ENCODE peak calls at places on chromosomes 5 and 9, in seven cellular contexts. C, O, P, J, Q, K and H are unnamed samples.

GRCh38 chr9:33785914-33786313 is 9.4 kb upstream of the PRSS3 start:
- DNase-seq in C (no peak), O (no peak), P (peak; percentile 45), J (no peak), Q (no peak), K (peak; percentile 8), H (no peak)

GRCh38 chr9:18694959-18695668 is 221.2 kb downstream of the ADAMTSL1 start:
- DNase-seq in C (no peak), O (no peak), P (no peak), J (no peak), Q (no peak), K (no peak), H (no peak)

GRCh38 chr5:38722918-38723317 is 122.9 kb upstream of the OSMR start:
- DNase-seq in C (no peak), O (peak; percentile 25), P (no peak), J (no peak), Q (no peak), K (no peak), H (no peak)

GRCh38 chr5:76804266-76804665 is 14.6 kb upstream of the F2RL1 start:
- DNase-seq in C (no peak), O (no peak), P (no peak), J (no peak), Q (peak; percentile 74), K (no peak), H (no peak)

GRCh38 chr5:37660319-37660718 is 179.5 kb downstream of the GDNF start:
- DNase-seq in C (no peak), O (no peak), P (no peak), J (no peak), Q (no peak), K (no peak), H (no peak)

GRCh38 chr9:128771745-128772519 is at the start of gene ZER1:
- DNase-seq in C (peak; percentile 85), O (peak; percentile 81), P (peak; percentile 94), J (peak; percentile 65), Q (peak; percentile 91), K (peak; percentile 94), H (peak; percentile 84)

GRCh38 chr9:116691607-116692006 is 4.5 kb downstream of the TRIM32 start:
- DNase-seq in C (no peak), O (no peak), P (no peak), J (no peak), Q (no peak), K (no peak), H (no peak)

GRCh38 chr9:125189011-125189360 is 617 bp downstream of the PPP6C start:
- DNase-seq in C (no peak), O (no peak), P (peak; percentile 39), J (no peak), Q (peak; percentile 13), K (peak; percentile 32), H (no peak)

GRCh38 chr5:150320048-150320555 is 17.4 kb upstream of the ARSI start:
- DNase-seq in C (no peak), O (peak; percentile 81), P (no peak), J (peak; percentile 71), Q (peak; percentile 70), K (peak; percentile 53), H (no peak)

GRCh38 chr5:178242416-178242815 is 9.8 kb upstream of the PHYKPL start:
- DNase-seq in C (no peak), O (no peak), P (no peak), J (no peak), Q (no peak), K (no peak), H (no peak)

GRCh38 chr9:131668439-131669233 is 71.2 kb downstream of the RAPGEF1 start:
- DNase-seq in C (peak; percentile 32), O (peak; percentile 56), P (peak; percentile 48), J (peak; percentile 14), Q (no peak), K (no peak), H (no peak)

GRCh38 chr9:93686127-93686879 is 109.9 kb downstream of the PHF2 start:
- DNase-seq in C (no peak), O (no peak), P (no peak), J (no peak), Q (no peak), K (no peak), H (no peak)

GRCh38 chr9:75228893-75229292 is 140.6 kb downstream of the OSTF1 start:
- DNase-seq in C (peak; percentile 1), O (no peak), P (no peak), J (no peak), Q (no peak), K (no peak), H (no peak)

GRCh38 chr5:16160706-16161105 is 18.9 kb downstream of the MARCHF11 start:
- DNase-seq in C (peak; percentile 89), O (peak; percentile 69), P (peak; percentile 79), J (peak; percentile 4), Q (peak; percentile 20), K (peak; percentile 85), H (peak; percentile 71)

GRCh38 chr5:67289763-67290521 is 93.3 kb upstream of the CD180 start:
- DNase-seq in C (no peak), O (peak; percentile 91), P (no peak), J (no peak), Q (no peak), K (no peak), H (no peak)

GRCh38 chr5:34697308-34698108 is 41.4 kb downstream of the RAI14 start:
- DNase-seq in C (no peak), O (no peak), P (peak; percentile 35), J (no peak), Q (no peak), K (no peak), H (no peak)

GRCh38 chr9:98099898-98100297 is 19.1 kb downstream of the TRIM14 start:
- DNase-seq in C (peak; percentile 93), O (no peak), P (no peak), J (no peak), Q (no peak), K (no peak), H (no peak)

GRCh38 chr9:26983340-26983739 is 22.1 kb downstream of the LRRC19 start:
- DNase-seq in C (no peak), O (no peak), P (no peak), J (no peak), Q (no peak), K (peak; percentile 4), H (no peak)

GRCh38 chr5:170307575-170308465 is 10.2 kb upstream of the LCP2 start:
- DNase-seq in C (peak; percentile 20), O (peak; percentile 71), P (no peak), J (no peak), Q (peak; percentile 54), K (no peak), H (peak; percentile 21)

GRCh38 chr9:137138058-137138697 is 776 bp upstream of the GRIN1 start:
- DNase-seq in C (no peak), O (no peak), P (no peak), J (no peak), Q (no peak), K (peak; percentile 66), H (no peak)

GRCh38 chr9:68533678-68534077 is 7.0 kb downstream of the TMEM252 start:
- DNase-seq in C (no peak), O (no peak), P (no peak), J (no peak), Q (no peak), K (peak; percentile 77), H (no peak)

GRCh38 chr5:124057815-124058231 is 545.8 kb downstream of the CSNK1G3 start:
- DNase-seq in C (no peak), O (no peak), P (no peak), J (no peak), Q (no peak), K (peak; percentile 5), H (no peak)

GRCh38 chr9:84807870-84808385 is 138.4 kb downstream of the NTRK2 start:
- DNase-seq in C (no peak), O (no peak), P (no peak), J (no peak), Q (no peak), K (peak; percentile 38), H (no peak)

GRCh38 chr9:87796232-87796631 is 70.3 kb downstream of the CTSL start:
- DNase-seq in C (no peak), O (no peak), P (peak; percentile 75), J (no peak), Q (no peak), K (no peak), H (no peak)

GRCh38 chr5:83711982-83712601 is 8.6 kb downstream of the HAPLN1 start:
- DNase-seq in C (peak; percentile 25), O (peak; percentile 65), P (peak; percentile 82), J (no peak), Q (peak; percentile 72), K (peak; percentile 63), H (peak; percentile 62)

GRCh38 chr9:95137587-95138145 is 179.8 kb downstream of the FANCC start:
- DNase-seq in C (peak; percentile 64), O (no peak), P (no peak), J (no peak), Q (no peak), K (no peak), H (no peak)